ENCODE peak calls at places on chromosome 4, in ten cellular contexts. J, Z, A, N, S, P, B, T, I and F are unnamed samples.

GRCh38 chr4:23779422-23779821 is 110.4 kb downstream of the PPARGC1A start:
- DNase-seq in J (no peak), Z (no peak), A (no peak), N (no peak), S (no peak), P (no peak), B (no peak), T (no peak), I (no peak), F (no peak)

GRCh38 chr4:155570661-155571060 is 96.0 kb upstream of the GUCY1A1 start:
- DNase-seq in J (no peak), Z (no peak), A (no peak), N (no peak), S (no peak), P (no peak), B (no peak), T (no peak), I (no peak), F (no peak)

GRCh38 chr4:124203613-124204284 is 508.8 kb downstream of the ANKRD50 start:
- DNase-seq in J (no peak), Z (no peak), A (peak; percentile 63), N (no peak), S (no peak), P (no peak), B (no peak), T (no peak), I (no peak), F (no peak)

GRCh38 chr4:30262379-30262778 is 457.8 kb upstream of the PCDH7 start:
- DNase-seq in J (no peak), Z (no peak), A (peak; percentile 12), N (no peak), S (no peak), P (no peak), B (no peak), T (no peak), I (no peak), F (no peak)

GRCh38 chr4:34771632-34772031 is 1472.7 kb downstream of the ARAP2 start:
- DNase-seq in J (no peak), Z (no peak), A (no peak), N (no peak), S (no peak), P (no peak), B (no peak), T (no peak), I (no peak), F (no peak)

GRCh38 chr4:176363072-176363471 is 43.3 kb downstream of the SPCS3 start:
- DNase-seq in J (no peak), Z (no peak), A (no peak), N (no peak), S (no peak), P (no peak), B (no peak), T (peak; percentile 6), I (no peak), F (no peak)

GRCh38 chr4:165325732-165326512 is 1.5 kb upstream of the MSMO1 start:
- DNase-seq in J (no peak), Z (no peak), A (peak; percentile 89), N (no peak), S (peak; percentile 19), P (no peak), B (no peak), T (peak; percentile 28), I (no peak), F (no peak)

GRCh38 chr4:73259552-73260140 is 1.0 kb upstream of the ANKRD17 start:
- DNase-seq in J (no peak), Z (no peak), A (peak; percentile 55), N (no peak), S (no peak), P (no peak), B (no peak), T (peak; percentile 62), I (no peak), F (no peak)

GRCh38 chr4:2085496-2085901 is 26.4 kb downstream of the NAT8L start:
- DNase-seq in J (no peak), Z (no peak), A (no peak), N (no peak), S (no peak), P (no peak), B (no peak), T (no peak), I (no peak), F (no peak)

GRCh38 chr4:78343682-78344081 is 207.9 kb upstream of the ANXA3 start:
- DNase-seq in J (no peak), Z (no peak), A (no peak), N (no peak), S (no peak), P (no peak), B (no peak), T (no peak), I (no peak), F (no peak)

GRCh38 chr4:73615613-73616012 is 4.6 kb downstream of the RASSF6 start:
- DNase-seq in J (peak; percentile 59), Z (no peak), A (no peak), N (no peak), S (no peak), P (no peak), B (no peak), T (peak; percentile 60), I (no peak), F (no peak)

GRCh38 chr4:118224239-118224829 is 128.5 kb downstream of the PRSS12 start:
- DNase-seq in J (no peak), Z (no peak), A (peak; percentile 76), N (no peak), S (peak; percentile 55), P (no peak), B (no peak), T (peak; percentile 65), I (peak; percentile 9), F (peak; percentile 79)